ENCODE peak calls at places on chromosome 15, in six cellular contexts. One of them, this sample, is unnamed.

GRCh38 chr15:86894269-86894668 is 814.6 kb downstream of the AGBL1 start:
- DNase-seq in T-cell: no peak
- DNase-seq in heart left ventricle: no peak
- DNase-seq in RWPE1: no peak
- DNase-seq in RCC 7860: no peak
- DNase-seq in cardiac muscle cell: no peak
- DNase-seq in this sample: no peak

GRCh38 chr15:61228025-61228901 is 839 bp downstream of the RORA start:
- DNase-seq in T-cell: no peak
- DNase-seq in heart left ventricle: peak
- DNase-seq in RWPE1: peak
- DNase-seq in RCC 7860: no peak
- DNase-seq in cardiac muscle cell: peak
- DNase-seq in this sample: no peak

GRCh38 chr15:55969582-55969981 is 23.8 kb downstream of the NEDD4 start:
- DNase-seq in T-cell: no peak
- DNase-seq in heart left ventricle: no peak
- DNase-seq in RWPE1: no peak
- DNase-seq in RCC 7860: no peak
- DNase-seq in cardiac muscle cell: no peak
- DNase-seq in this sample: no peak

GRCh38 chr15:23648920-23649515 is 1.4 kb upstream of the MAGEL2 start:
- DNase-seq in T-cell: peak
- DNase-seq in heart left ventricle: no peak
- DNase-seq in RWPE1: peak
- DNase-seq in RCC 7860: no peak
- DNase-seq in cardiac muscle cell: peak
- DNase-seq in this sample: peak

GRCh38 chr15:88844749-88845386 is 41.6 kb downstream of the ACAN start:
- DNase-seq in T-cell: no peak
- DNase-seq in heart left ventricle: no peak
- DNase-seq in RWPE1: no peak
- DNase-seq in RCC 7860: no peak
- DNase-seq in cardiac muscle cell: no peak
- DNase-seq in this sample: no peak

GRCh38 chr15:57495037-57495436 is 96.7 kb upstream of the MYZAP start:
- DNase-seq in T-cell: no peak
- DNase-seq in heart left ventricle: no peak
- DNase-seq in RWPE1: no peak
- DNase-seq in RCC 7860: no peak
- DNase-seq in cardiac muscle cell: peak
- DNase-seq in this sample: no peak

GRCh38 chr15:69758291-69758771 is 305.7 kb downstream of the RPLP1 start:
- DNase-seq in T-cell: no peak
- DNase-seq in heart left ventricle: no peak
- DNase-seq in RWPE1: no peak
- DNase-seq in RCC 7860: no peak
- DNase-seq in cardiac muscle cell: peak
- DNase-seq in this sample: no peak

GRCh38 chr15:91118796-91119590 is 18.9 kb downstream of the SV2B start:
- DNase-seq in T-cell: no peak
- DNase-seq in heart left ventricle: no peak
- DNase-seq in RWPE1: no peak
- DNase-seq in RCC 7860: no peak
- DNase-seq in cardiac muscle cell: no peak
- DNase-seq in this sample: no peak

GRCh38 chr15:75214293-75215096 is 12.8 kb downstream of the C15orf39 start:
- DNase-seq in T-cell: no peak
- DNase-seq in heart left ventricle: no peak
- DNase-seq in RWPE1: no peak
- DNase-seq in RCC 7860: no peak
- DNase-seq in cardiac muscle cell: no peak
- DNase-seq in this sample: no peak

GRCh38 chr15:67165653-67166260 is 88.7 kb downstream of the AAGAB start:
- DNase-seq in T-cell: no peak
- DNase-seq in heart left ventricle: no peak
- DNase-seq in RWPE1: no peak
- DNase-seq in RCC 7860: no peak
- DNase-seq in cardiac muscle cell: peak
- DNase-seq in this sample: no peak

GRCh38 chr15:41801850-41802455 is 25.9 kb upstream of the JMJD7 start:
- DNase-seq in T-cell: no peak
- DNase-seq in heart left ventricle: no peak
- DNase-seq in RWPE1: no peak
- DNase-seq in RCC 7860: peak
- DNase-seq in cardiac muscle cell: peak
- DNase-seq in this sample: no peak

GRCh38 chr15:43920201-43920600 is 93.4 kb downstream of the WDR76 start:
- DNase-seq in T-cell: no peak
- DNase-seq in heart left ventricle: no peak
- DNase-seq in RWPE1: no peak
- DNase-seq in RCC 7860: no peak
- DNase-seq in cardiac muscle cell: peak
- DNase-seq in this sample: no peak

GRCh38 chr15:75170711-75171341 is 30.9 kb upstream of the C15orf39 start:
- DNase-seq in T-cell: no peak
- DNase-seq in heart left ventricle: no peak
- DNase-seq in RWPE1: peak
- DNase-seq in RCC 7860: no peak
- DNase-seq in cardiac muscle cell: peak
- DNase-seq in this sample: no peak

GRCh38 chr15:92869263-92869940 is 30.7 kb upstream of the CHD2 start:
- DNase-seq in T-cell: no peak
- DNase-seq in heart left ventricle: no peak
- DNase-seq in RWPE1: peak
- DNase-seq in RCC 7860: peak
- DNase-seq in cardiac muscle cell: peak
- DNase-seq in this sample: no peak

GRCh38 chr15:69357773-69358765 is 56.1 kb upstream of the KIF23 start:
- DNase-seq in T-cell: no peak
- DNase-seq in heart left ventricle: no peak
- DNase-seq in RWPE1: no peak
- DNase-seq in RCC 7860: no peak
- DNase-seq in cardiac muscle cell: peak
- DNase-seq in this sample: no peak

GRCh38 chr15:76235186-76235826 is 76.0 kb downstream of the ETFA start:
- DNase-seq in T-cell: no peak
- DNase-seq in heart left ventricle: no peak
- DNase-seq in RWPE1: peak
- DNase-seq in RCC 7860: peak
- DNase-seq in cardiac muscle cell: peak
- DNase-seq in this sample: no peak

GRCh38 chr15:71275098-71275497 is 159.8 kb downstream of the THSD4 start:
- DNase-seq in T-cell: no peak
- DNase-seq in heart left ventricle: no peak
- DNase-seq in RWPE1: peak
- DNase-seq in RCC 7860: no peak
- DNase-seq in cardiac muscle cell: peak
- DNase-seq in this sample: no peak

GRCh38 chr15:70488002-70488605 is 275.3 kb downstream of the UACA start:
- DNase-seq in T-cell: peak
- DNase-seq in heart left ventricle: peak
- DNase-seq in RWPE1: peak
- DNase-seq in RCC 7860: peak
- DNase-seq in cardiac muscle cell: peak
- DNase-seq in this sample: peak

GRCh38 chr15:51270706-51271105 is 67.7 kb downstream of the CYP19A1 start:
- DNase-seq in T-cell: no peak
- DNase-seq in heart left ventricle: no peak
- DNase-seq in RWPE1: no peak
- DNase-seq in RCC 7860: no peak
- DNase-seq in cardiac muscle cell: no peak
- DNase-seq in this sample: no peak

GRCh38 chr15:51735211-51735610 is 2.2 kb downstream of the LYSMD2 start:
- DNase-seq in T-cell: peak
- DNase-seq in heart left ventricle: no peak
- DNase-seq in RWPE1: no peak
- DNase-seq in RCC 7860: no peak
- DNase-seq in cardiac muscle cell: no peak
- DNase-seq in this sample: no peak

GRCh38 chr15:77603616-77604406 is 28.9 kb downstream of the LINGO1 start:
- DNase-seq in T-cell: no peak
- DNase-seq in heart left ventricle: no peak
- DNase-seq in RWPE1: no peak
- DNase-seq in RCC 7860: no peak
- DNase-seq in cardiac muscle cell: no peak
- DNase-seq in this sample: no peak

GRCh38 chr15:81914734-81915234 is 131.0 kb downstream of the MEX3B start:
- DNase-seq in T-cell: no peak
- DNase-seq in heart left ventricle: peak
- DNase-seq in RWPE1: no peak
- DNase-seq in RCC 7860: no peak
- DNase-seq in cardiac muscle cell: peak
- DNase-seq in this sample: no peak

GRCh38 chr15:100931143-100931890 is 12.2 kb downstream of the LRRK1 start:
- DNase-seq in T-cell: no peak
- DNase-seq in heart left ventricle: no peak
- DNase-seq in RWPE1: no peak
- DNase-seq in RCC 7860: no peak
- DNase-seq in cardiac muscle cell: no peak
- DNase-seq in this sample: no peak

GRCh38 chr15:30882861-30883433 is 20.8 kb upstream of the FAN1 start:
- DNase-seq in T-cell: peak
- DNase-seq in heart left ventricle: no peak
- DNase-seq in RWPE1: no peak
- DNase-seq in RCC 7860: no peak
- DNase-seq in cardiac muscle cell: no peak
- DNase-seq in this sample: no peak

GRCh38 chr15:101093959-101094358 is 157.9 kb downstream of the CHSY1 start:
- DNase-seq in T-cell: no peak
- DNase-seq in heart left ventricle: no peak
- DNase-seq in RWPE1: no peak
- DNase-seq in RCC 7860: no peak
- DNase-seq in cardiac muscle cell: no peak
- DNase-seq in this sample: no peak

GRCh38 chr15:65409284-65409631 is 13.5 kb downstream of the IGDCC4 start:
- DNase-seq in T-cell: no peak
- DNase-seq in heart left ventricle: no peak
- DNase-seq in RWPE1: no peak
- DNase-seq in RCC 7860: peak
- DNase-seq in cardiac muscle cell: peak
- DNase-seq in this sample: no peak

GRCh38 chr15:68277131-68277604 is 377 bp upstream of the FEM1B start:
- DNase-seq in T-cell: no peak
- DNase-seq in heart left ventricle: peak
- DNase-seq in RWPE1: peak
- DNase-seq in RCC 7860: no peak
- DNase-seq in cardiac muscle cell: peak
- DNase-seq in this sample: peak

GRCh38 chr15:99324082-99324620 is 72.9 kb downstream of the LRRC28 start:
- DNase-seq in T-cell: no peak
- DNase-seq in heart left ventricle: peak
- DNase-seq in RWPE1: peak
- DNase-seq in RCC 7860: peak
- DNase-seq in cardiac muscle cell: peak
- DNase-seq in this sample: no peak

GRCh38 chr15:43511012-43511885 is 6.2 kb upstream of the MAP1A start:
- DNase-seq in T-cell: peak
- DNase-seq in heart left ventricle: no peak
- DNase-seq in RWPE1: no peak
- DNase-seq in RCC 7860: peak
- DNase-seq in cardiac muscle cell: no peak
- DNase-seq in this sample: no peak

GRCh38 chr15:29677450-29677849 is 144.8 kb downstream of the TJP1 start:
- DNase-seq in T-cell: no peak
- DNase-seq in heart left ventricle: no peak
- DNase-seq in RWPE1: no peak
- DNase-seq in RCC 7860: no peak
- DNase-seq in cardiac muscle cell: no peak
- DNase-seq in this sample: no peak

GRCh38 chr15:63626955-63627354 is 29.8 kb downstream of the FBXL22 start:
- DNase-seq in T-cell: no peak
- DNase-seq in heart left ventricle: no peak
- DNase-seq in RWPE1: no peak
- DNase-seq in RCC 7860: no peak
- DNase-seq in cardiac muscle cell: no peak
- DNase-seq in this sample: no peak

GRCh38 chr15:72732554-72732953 is 46.5 kb downstream of the BBS4 start:
- DNase-seq in T-cell: no peak
- DNase-seq in heart left ventricle: no peak
- DNase-seq in RWPE1: no peak
- DNase-seq in RCC 7860: no peak
- DNase-seq in cardiac muscle cell: no peak
- DNase-seq in this sample: no peak

GRCh38 chr15:60255390-60255789 is 142.4 kb downstream of the ANXA2 start:
- DNase-seq in T-cell: no peak
- DNase-seq in heart left ventricle: no peak
- DNase-seq in RWPE1: peak
- DNase-seq in RCC 7860: peak
- DNase-seq in cardiac muscle cell: no peak
- DNase-seq in this sample: no peak

GRCh38 chr15:72861511-72861910 is 78.0 kb upstream of the ADPGK start:
- DNase-seq in T-cell: no peak
- DNase-seq in heart left ventricle: no peak
- DNase-seq in RWPE1: no peak
- DNase-seq in RCC 7860: no peak
- DNase-seq in cardiac muscle cell: no peak
- DNase-seq in this sample: no peak

GRCh38 chr15:70111203-70112017 is 13.7 kb upstream of the TLE3 start:
- DNase-seq in T-cell: no peak
- DNase-seq in heart left ventricle: peak
- DNase-seq in RWPE1: no peak
- DNase-seq in RCC 7860: peak
- DNase-seq in cardiac muscle cell: peak
- DNase-seq in this sample: peak

GRCh38 chr15:65006876-65007275 is 17.2 kb upstream of the SPG21 start:
- DNase-seq in T-cell: no peak
- DNase-seq in heart left ventricle: no peak
- DNase-seq in RWPE1: no peak
- DNase-seq in RCC 7860: no peak
- DNase-seq in cardiac muscle cell: no peak
- DNase-seq in this sample: no peak

This sample was measured in left colon.